ENCODE peak calls at places on chromosome 9, in seven cellular contexts. X is heart left ventricle; B is CD8-positive, alpha-beta T cell; G is A549; T is SK-N-MC; I is uterus; Y is effector memory CD4-positive, alpha-beta T cell. A is an unnamed sample.

GRCh38 chr9:117156150-117156688 is 258.6 kb downstream of the ASTN2 start:
- DNase-seq in X (no peak), B (no peak), G (no peak), T (no peak), I (no peak), Y (no peak), A (no peak)

GRCh38 chr9:98192503-98193335 is at the start of gene CORO2A:
- DNase-seq in X (peak), B (peak), G (peak), T (no peak), I (peak), Y (peak), A (no peak)

GRCh38 chr9:116094846-116095245 is 58.7 kb upstream of the PAPPA start:
- DNase-seq in X (no peak), B (no peak), G (no peak), T (no peak), I (no peak), Y (no peak), A (no peak)

GRCh38 chr9:123953601-123954011 is 23.7 kb upstream of the DENND1A start:
- DNase-seq in X (no peak), B (no peak), G (no peak), T (no peak), I (no peak), Y (no peak), A (no peak)

GRCh38 chr9:97954550-97954989 is 16.6 kb upstream of the HEMGN start:
- DNase-seq in X (peak), B (peak), G (peak), T (no peak), I (no peak), Y (peak), A (no peak)

GRCh38 chr9:3980212-3980611 is 319.7 kb downstream of the GLIS3 start:
- DNase-seq in X (no peak), B (no peak), G (no peak), T (no peak), I (no peak), Y (no peak), A (no peak)

GRCh38 chr9:35432076-35432475 is 57.8 kb upstream of the RUSC2 start:
- DNase-seq in X (no peak), B (no peak), G (no peak), T (no peak), I (no peak), Y (no peak), A (no peak)

GRCh38 chr9:3290231-3290840 is 235.5 kb downstream of the RFX3 start:
- DNase-seq in X (no peak), B (no peak), G (no peak), T (no peak), I (no peak), Y (no peak), A (no peak)

GRCh38 chr9:117487555-117488175 is 72.8 kb upstream of the ASTN2 start:
- DNase-seq in X (peak), B (no peak), G (peak), T (no peak), I (peak), Y (no peak), A (no peak)

GRCh38 chr9:90987566-90987965 is 185.9 kb downstream of the SYK start:
- DNase-seq in X (no peak), B (no peak), G (no peak), T (no peak), I (no peak), Y (no peak), A (no peak)

GRCh38 chr9:123115146-123115913 is 81.9 kb downstream of the GPR21 start:
- DNase-seq in X (no peak), B (no peak), G (no peak), T (no peak), I (no peak), Y (no peak), A (no peak)

GRCh38 chr9:5931657-5932056 is 41.0 kb downstream of the MLANA start:
- DNase-seq in X (no peak), B (no peak), G (no peak), T (no peak), I (no peak), Y (no peak), A (no peak)

GRCh38 chr9:134061688-134062371 is 6.0 kb downstream of the BRD3 start:
- DNase-seq in X (no peak), B (no peak), G (no peak), T (no peak), I (no peak), Y (no peak), A (no peak)

GRCh38 chr9:80792721-80793120 is 896.6 kb downstream of the TLE1 start:
- DNase-seq in X (no peak), B (no peak), G (no peak), T (no peak), I (no peak), Y (no peak), A (no peak)

GRCh38 chr9:73539881-73540280 is 388.2 kb downstream of the ANXA1 start:
- DNase-seq in X (no peak), B (no peak), G (no peak), T (no peak), I (no peak), Y (no peak), A (no peak)

GRCh38 chr9:114588671-114589526 is 1.3 kb downstream of the ATP6V1G1 start:
- DNase-seq in X (no peak), B (no peak), G (no peak), T (no peak), I (no peak), Y (no peak), A (no peak)

GRCh38 chr9:81214975-81215374 is 474.4 kb downstream of the TLE1 start:
- DNase-seq in X (no peak), B (no peak), G (no peak), T (no peak), I (no peak), Y (no peak), A (no peak)

GRCh38 chr9:38621434-38622082 is 1.2 kb upstream of the ANKRD18A start:
- DNase-seq in X (no peak), B (no peak), G (no peak), T (no peak), I (no peak), Y (peak), A (no peak)

GRCh38 chr9:125758986-125759811 is 12.0 kb downstream of the PBX3 start:
- DNase-seq in X (peak), B (no peak), G (no peak), T (no peak), I (no peak), Y (no peak), A (no peak)

GRCh38 chr9:15725953-15726352 is 173.1 kb downstream of the CCDC171 start:
- DNase-seq in X (no peak), B (no peak), G (no peak), T (peak), I (no peak), Y (no peak), A (no peak)

GRCh38 chr9:129069825-129070473 is 11.0 kb upstream of the DOLPP1 start:
- DNase-seq in X (no peak), B (no peak), G (no peak), T (no peak), I (no peak), Y (no peak), A (no peak)
- H3K4me3 ChIP-seq in X (no peak), B (no peak), G (no peak), T (no peak), I (no peak), Y (no peak), A (no peak)

GRCh38 chr9:105959491-105959890 is 265.1 kb downstream of the TMEM38B start:
- DNase-seq in X (no peak), B (no peak), G (no peak), T (no peak), I (no peak), Y (no peak), A (no peak)
- H3K27ac ChIP-seq in X (no peak), B (no peak), G (no peak), T (no peak), I (no peak), Y (no peak), A (no peak)

GRCh38 chr9:107108367-107108766 is 174.7 kb upstream of the RAD23B start:
- DNase-seq in X (no peak), B (no peak), G (no peak), T (no peak), I (no peak), Y (no peak), A (no peak)
- H3K4me3 ChIP-seq in X (no peak), B (no peak), G (no peak), T (no peak), I (no peak), Y (no peak), A (no peak)

DNA sequence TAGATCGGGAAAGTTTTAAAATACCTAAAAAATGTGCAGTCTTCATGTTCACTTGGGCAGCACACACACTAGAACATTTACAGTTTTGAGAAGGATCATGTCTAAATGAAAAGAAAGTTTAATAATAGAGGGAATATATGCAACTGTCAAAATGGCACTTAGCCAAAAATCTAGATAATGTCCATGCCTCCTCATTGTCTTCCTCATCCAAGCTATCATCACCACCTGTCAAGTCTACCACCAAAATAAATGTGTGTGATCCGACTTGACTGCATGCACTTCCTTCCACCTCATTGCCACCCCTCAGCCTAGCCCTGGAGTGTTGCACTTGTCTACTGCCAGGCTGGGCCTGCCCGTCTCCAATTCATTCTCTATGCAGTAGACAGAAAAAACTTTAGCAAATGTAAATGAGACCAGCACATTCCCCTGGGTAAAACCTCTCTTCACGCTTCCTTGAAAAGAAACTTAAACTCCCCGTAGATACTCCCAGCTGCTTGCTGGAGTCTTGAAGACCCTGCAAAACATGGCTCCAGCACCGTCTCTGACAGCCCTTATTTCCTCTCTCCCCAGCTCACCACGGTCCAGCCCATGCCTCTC is 66.9 kb downstream of the FANCC start:
- DNase-seq in X (no peak), B (no peak), G (no peak), T (peak), I (no peak), Y (no peak), A (no peak)
- H3K27ac ChIP-seq in X (no peak), B (no peak), G (no peak), T (peak), I (no peak), Y (no peak), A (no peak)

DNA sequence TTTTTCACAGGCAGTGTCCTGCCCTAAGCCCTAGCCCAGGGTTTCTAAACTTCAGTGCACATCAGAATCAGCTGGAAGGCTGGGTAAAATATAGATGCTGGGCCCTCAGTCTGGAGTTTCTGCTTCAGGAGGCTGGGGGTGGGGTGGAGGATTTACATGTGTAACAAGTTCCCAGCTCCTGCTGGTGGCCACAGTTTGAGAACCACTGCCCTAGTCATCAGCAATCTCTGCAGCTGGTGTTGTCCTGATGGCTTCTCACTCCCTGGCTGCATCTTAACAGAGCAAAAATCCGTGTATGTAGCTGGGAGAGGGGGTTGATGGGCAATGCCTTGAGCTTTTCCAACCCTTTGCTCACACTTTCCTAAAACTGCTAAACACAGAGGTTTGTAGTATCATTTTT is 186.0 kb upstream of the KLF9 start:
- DNase-seq in X (peak), B (no peak), G (no peak), T (no peak), I (peak), Y (no peak), A (no peak)
- H3K4me3 ChIP-seq in X (peak), B (no peak), G (no peak), T (no peak), I (no peak), Y (no peak), A (no peak)

DNA sequence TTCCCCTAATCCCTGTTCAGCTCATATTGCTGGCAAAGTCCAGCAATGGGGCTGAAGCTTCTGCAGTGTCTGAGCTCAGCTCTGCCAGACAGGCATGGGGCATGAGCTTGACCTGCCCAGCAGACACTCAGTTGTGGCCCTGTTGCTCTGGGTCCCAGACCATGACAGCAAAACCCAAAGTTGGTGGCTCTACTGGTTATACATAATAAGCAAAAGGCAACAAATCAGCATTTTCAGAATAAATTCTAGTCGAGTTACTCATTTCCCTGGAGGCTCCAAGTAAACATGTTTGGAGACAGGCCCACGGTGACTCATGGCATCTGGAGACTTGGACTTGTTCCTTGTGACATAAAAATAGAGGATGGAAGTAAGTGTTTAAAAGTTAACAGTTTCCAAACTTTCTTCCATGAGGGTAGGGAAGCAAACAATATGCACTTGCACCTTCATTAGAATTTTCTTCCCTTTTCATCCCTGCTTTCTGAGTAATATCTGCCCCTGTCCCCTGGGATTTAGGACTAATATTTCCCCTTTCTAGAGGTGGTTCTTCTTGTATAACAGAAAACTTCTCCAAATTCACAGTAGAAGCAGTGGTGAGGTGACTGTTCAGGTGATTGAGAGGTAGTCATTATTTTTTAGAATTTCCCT is 60.1 kb upstream of the SLC2A8 start:
- DNase-seq in X (peak), B (no peak), G (peak), T (no peak), I (peak), Y (no peak), A (no peak)
- H3K27ac ChIP-seq in X (peak), B (no peak), G (peak), T (no peak), I (peak), Y (no peak), A (peak)

GRCh38 chr9:130184983-130185382 is 12.8 kb downstream of the NCS1 start:
- DNase-seq in X (no peak), B (no peak), G (no peak), T (no peak), I (peak), Y (no peak), A (no peak)
- H3K4me3 ChIP-seq in X (no peak), B (no peak), G (no peak), T (no peak), I (peak), Y (no peak), A (no peak)

DNA sequence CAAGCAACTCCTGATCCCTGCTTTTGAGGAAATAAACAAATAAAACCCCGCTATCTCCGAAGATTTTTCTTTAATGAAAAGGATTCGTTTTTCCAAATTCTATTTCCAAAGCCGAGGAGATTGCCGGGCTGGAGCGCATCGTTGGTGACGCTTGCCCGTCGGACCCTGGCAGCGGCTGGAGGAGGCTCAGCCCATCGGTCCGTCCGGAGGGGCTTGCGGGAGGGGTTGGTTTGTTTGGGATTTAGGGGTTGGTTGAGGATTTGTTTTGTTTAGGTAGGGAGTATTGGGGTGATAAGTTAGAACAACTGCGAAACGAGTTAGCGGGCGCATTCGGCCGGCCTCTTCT is 20.8 kb downstream of the URM1 start:
- DNase-seq in X (no peak), B (no peak), G (no peak), T (no peak), I (no peak), Y (no peak), A (no peak)
- H3K27ac ChIP-seq in X (no peak), B (no peak), G (no peak), T (no peak), I (no peak), Y (no peak), A (no peak)

DNA sequence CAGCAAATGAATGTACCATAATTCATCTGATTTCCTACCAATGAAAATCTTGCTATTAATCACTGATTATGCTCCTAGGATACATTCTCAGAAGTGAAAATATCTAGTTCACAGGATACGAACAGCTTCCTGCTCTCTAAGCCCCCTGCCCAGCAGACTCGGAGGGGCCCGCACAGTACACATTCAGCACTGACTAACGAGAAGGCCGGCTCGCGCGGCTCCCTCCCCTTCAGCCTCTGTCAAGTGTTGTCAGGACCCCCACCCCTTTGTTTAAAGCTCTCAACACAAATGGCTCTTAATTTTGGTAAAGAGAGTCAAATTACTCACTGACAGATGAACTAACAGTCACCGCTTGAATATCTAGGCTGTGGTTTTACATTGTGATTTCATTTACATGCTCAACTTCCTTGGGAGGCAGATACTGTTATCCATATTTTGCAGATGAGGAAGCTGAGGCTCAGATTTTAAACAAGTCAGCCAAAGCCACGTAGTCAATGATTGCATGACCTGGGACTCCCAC is 82.1 kb downstream of the PRRT1B start:
- DNase-seq in X (no peak), B (no peak), G (no peak), T (no peak), I (no peak), Y (no peak), A (no peak)
- H3K4me3 ChIP-seq in X (no peak), B (no peak), G (no peak), T (no peak), I (no peak), Y (no peak), A (no peak)

GRCh38 chr9:113523421-113524141 is 60.1 kb downstream of the RGS3 start:
- DNase-seq in X (peak), B (no peak), G (no peak), T (no peak), I (no peak), Y (peak), A (no peak)
- H3K27ac ChIP-seq in X (peak), B (peak), G (no peak), T (no peak), I (peak), Y (peak), A (peak)

A was measured in esophagus squamous epithelium.